ENCODE peak calls at places on chromosome 12, in ten cellular contexts. One of them, this sample, is unnamed.
A peak's percentile ranks its signal among the peaks of the same experiment; 100 is the strongest.

GRCh38 chr12:117580718-117581062 is 219.3 kb upstream of the NOS1 start:
- DNase-seq in RCC 7860: no peak
- DNase-seq in colonic mucosa: peak; percentile 31
- DNase-seq in small intestine: no peak
- DNase-seq in left ventricle myocardium inferior: peak; percentile 33
- DNase-seq in HFF-Myc: no peak
- DNase-seq in SIG-M5: no peak
- DNase-seq in ELF-1: peak; percentile 70
- DNase-seq in kidney glomerular epithelial cell: peak; percentile 51
- DNase-seq in IMR-90: no peak
- DNase-seq in this sample: peak; percentile 46

GRCh38 chr12:32400114-32400672 is 835 bp downstream of the FGD4 start:
- DNase-seq in RCC 7860: peak; percentile 19
- DNase-seq in colonic mucosa: peak; percentile 66
- DNase-seq in small intestine: peak; percentile 67
- DNase-seq in left ventricle myocardium inferior: no peak
- DNase-seq in HFF-Myc: no peak
- DNase-seq in SIG-M5: no peak
- DNase-seq in ELF-1: peak; percentile 82
- DNase-seq in kidney glomerular epithelial cell: peak; percentile 15
- DNase-seq in IMR-90: no peak
- DNase-seq in this sample: no peak

GRCh38 chr12:82359115-82359478 is 768 bp downstream of the METTL25 start:
- DNase-seq in RCC 7860: no peak
- DNase-seq in colonic mucosa: no peak
- DNase-seq in small intestine: no peak
- DNase-seq in left ventricle myocardium inferior: no peak
- DNase-seq in HFF-Myc: no peak
- DNase-seq in SIG-M5: no peak
- DNase-seq in ELF-1: peak; percentile 38
- DNase-seq in kidney glomerular epithelial cell: no peak
- DNase-seq in IMR-90: no peak
- DNase-seq in this sample: no peak

GRCh38 chr12:30696486-30696885 is 817 bp upstream of the IPO8 start:
- DNase-seq in RCC 7860: no peak
- DNase-seq in colonic mucosa: no peak
- DNase-seq in small intestine: no peak
- DNase-seq in left ventricle myocardium inferior: no peak
- DNase-seq in HFF-Myc: no peak
- DNase-seq in SIG-M5: no peak
- DNase-seq in ELF-1: peak; percentile 14
- DNase-seq in kidney glomerular epithelial cell: no peak
- DNase-seq in IMR-90: no peak
- DNase-seq in this sample: no peak

GRCh38 chr12:130754234-130755001 is 38.3 kb upstream of the RIMBP2 start:
- DNase-seq in RCC 7860: no peak
- DNase-seq in colonic mucosa: no peak
- DNase-seq in small intestine: no peak
- DNase-seq in left ventricle myocardium inferior: no peak
- DNase-seq in HFF-Myc: no peak
- DNase-seq in SIG-M5: no peak
- DNase-seq in ELF-1: no peak
- DNase-seq in kidney glomerular epithelial cell: no peak
- DNase-seq in IMR-90: no peak
- DNase-seq in this sample: no peak

GRCh38 chr12:28130625-28131598 is 59.3 kb upstream of the CCDC91 start:
- DNase-seq in RCC 7860: peak; percentile 95
- DNase-seq in colonic mucosa: no peak
- DNase-seq in small intestine: no peak
- DNase-seq in left ventricle myocardium inferior: peak; percentile 17
- DNase-seq in HFF-Myc: peak; percentile 70
- DNase-seq in SIG-M5: no peak
- DNase-seq in ELF-1: no peak
- DNase-seq in kidney glomerular epithelial cell: no peak
- DNase-seq in IMR-90: peak; percentile 100
- DNase-seq in this sample: no peak

GRCh38 chr12:56315256-56315625 is 547 bp downstream of the CNPY2 start:
- DNase-seq in RCC 7860: no peak
- DNase-seq in colonic mucosa: peak; percentile 31
- DNase-seq in small intestine: peak; percentile 48
- DNase-seq in left ventricle myocardium inferior: no peak
- DNase-seq in HFF-Myc: no peak
- DNase-seq in SIG-M5: no peak
- DNase-seq in ELF-1: no peak
- DNase-seq in kidney glomerular epithelial cell: peak; percentile 5
- DNase-seq in IMR-90: no peak
- DNase-seq in this sample: no peak

GRCh38 chr12:94793191-94793595 is 142.8 kb upstream of the TMCC3 start:
- DNase-seq in RCC 7860: no peak
- DNase-seq in colonic mucosa: no peak
- DNase-seq in small intestine: no peak
- DNase-seq in left ventricle myocardium inferior: no peak
- DNase-seq in HFF-Myc: no peak
- DNase-seq in SIG-M5: no peak
- DNase-seq in ELF-1: peak; percentile 83
- DNase-seq in kidney glomerular epithelial cell: no peak
- DNase-seq in IMR-90: peak; percentile 4
- DNase-seq in this sample: no peak

GRCh38 chr12:13390381-13390856 is 193.9 kb downstream of the EMP1 start:
- DNase-seq in RCC 7860: no peak
- DNase-seq in colonic mucosa: peak; percentile 97
- DNase-seq in small intestine: peak; percentile 97
- DNase-seq in left ventricle myocardium inferior: peak; percentile 83
- DNase-seq in HFF-Myc: no peak
- DNase-seq in SIG-M5: no peak
- DNase-seq in ELF-1: no peak
- DNase-seq in kidney glomerular epithelial cell: peak; percentile 18
- DNase-seq in IMR-90: peak; percentile 1
- DNase-seq in this sample: peak; percentile 79

GRCh38 chr12:118213452-118213851 is 77.5 kb downstream of the PEBP1 start:
- DNase-seq in RCC 7860: no peak
- DNase-seq in colonic mucosa: no peak
- DNase-seq in small intestine: no peak
- DNase-seq in left ventricle myocardium inferior: no peak
- DNase-seq in HFF-Myc: no peak
- DNase-seq in SIG-M5: no peak
- DNase-seq in ELF-1: no peak
- DNase-seq in kidney glomerular epithelial cell: no peak
- DNase-seq in IMR-90: no peak
- DNase-seq in this sample: no peak

GRCh38 chr12:72472350-72472749 is 200.2 kb downstream of the TRHDE start:
- DNase-seq in RCC 7860: no peak
- DNase-seq in colonic mucosa: no peak
- DNase-seq in small intestine: peak; percentile 2
- DNase-seq in left ventricle myocardium inferior: no peak
- DNase-seq in HFF-Myc: no peak
- DNase-seq in SIG-M5: no peak
- DNase-seq in ELF-1: no peak
- DNase-seq in kidney glomerular epithelial cell: no peak
- DNase-seq in IMR-90: no peak
- DNase-seq in this sample: no peak

GRCh38 chr12:124174949-124175348 is 119.9 kb upstream of the RFLNA start:
- DNase-seq in RCC 7860: no peak
- DNase-seq in colonic mucosa: no peak
- DNase-seq in small intestine: no peak
- DNase-seq in left ventricle myocardium inferior: no peak
- DNase-seq in HFF-Myc: no peak
- DNase-seq in SIG-M5: no peak
- DNase-seq in ELF-1: no peak
- DNase-seq in kidney glomerular epithelial cell: no peak
- DNase-seq in IMR-90: no peak
- DNase-seq in this sample: no peak

GRCh38 chr12:72289633-72290032 is 17.5 kb downstream of the TRHDE start:
- DNase-seq in RCC 7860: no peak
- DNase-seq in colonic mucosa: no peak
- DNase-seq in small intestine: no peak
- DNase-seq in left ventricle myocardium inferior: no peak
- DNase-seq in HFF-Myc: no peak
- DNase-seq in SIG-M5: no peak
- DNase-seq in ELF-1: no peak
- DNase-seq in kidney glomerular epithelial cell: peak; percentile 22
- DNase-seq in IMR-90: peak; percentile 60
- DNase-seq in this sample: no peak

GRCh38 chr12:110012137-110012536 is 12.9 kb downstream of the ANKRD13A start:
- DNase-seq in RCC 7860: no peak
- DNase-seq in colonic mucosa: no peak
- DNase-seq in small intestine: peak; percentile 40
- DNase-seq in left ventricle myocardium inferior: no peak
- DNase-seq in HFF-Myc: no peak
- DNase-seq in SIG-M5: no peak
- DNase-seq in ELF-1: no peak
- DNase-seq in kidney glomerular epithelial cell: peak; percentile 51
- DNase-seq in IMR-90: no peak
- DNase-seq in this sample: no peak

GRCh38 chr12:15939111-15939510 is 28.0 kb downstream of the DERA start:
- DNase-seq in RCC 7860: no peak
- DNase-seq in colonic mucosa: no peak
- DNase-seq in small intestine: no peak
- DNase-seq in left ventricle myocardium inferior: no peak
- DNase-seq in HFF-Myc: no peak
- DNase-seq in SIG-M5: peak; percentile 15
- DNase-seq in ELF-1: no peak
- DNase-seq in kidney glomerular epithelial cell: no peak
- DNase-seq in IMR-90: no peak
- DNase-seq in this sample: no peak

GRCh38 chr12:96445743-96446655 is 43.4 kb upstream of the CFAP54 start:
- DNase-seq in RCC 7860: peak; percentile 85
- DNase-seq in colonic mucosa: no peak
- DNase-seq in small intestine: peak; percentile 64
- DNase-seq in left ventricle myocardium inferior: no peak
- DNase-seq in HFF-Myc: peak; percentile 74
- DNase-seq in SIG-M5: no peak
- DNase-seq in ELF-1: no peak
- DNase-seq in kidney glomerular epithelial cell: peak; percentile 63
- DNase-seq in IMR-90: peak; percentile 99
- DNase-seq in this sample: no peak

GRCh38 chr12:68785823-68786222 is 22.2 kb upstream of the MDM2 start:
- DNase-seq in RCC 7860: no peak
- DNase-seq in colonic mucosa: no peak
- DNase-seq in small intestine: no peak
- DNase-seq in left ventricle myocardium inferior: no peak
- DNase-seq in HFF-Myc: no peak
- DNase-seq in SIG-M5: no peak
- DNase-seq in ELF-1: no peak
- DNase-seq in kidney glomerular epithelial cell: no peak
- DNase-seq in IMR-90: no peak
- DNase-seq in this sample: no peak

GRCh38 chr12:120529641-120530314 is 820 bp upstream of the COQ5 start:
- DNase-seq in RCC 7860: peak; percentile 31
- DNase-seq in colonic mucosa: peak; percentile 50
- DNase-seq in small intestine: peak; percentile 65
- DNase-seq in left ventricle myocardium inferior: no peak
- DNase-seq in HFF-Myc: no peak
- DNase-seq in SIG-M5: no peak
- DNase-seq in ELF-1: peak; percentile 55
- DNase-seq in kidney glomerular epithelial cell: peak; percentile 33
- DNase-seq in IMR-90: peak; percentile 33
- DNase-seq in this sample: peak; percentile 11

GRCh38 chr12:65339161-65339560 is 60.7 kb downstream of the MSRB3 start:
- DNase-seq in RCC 7860: no peak
- DNase-seq in colonic mucosa: no peak
- DNase-seq in small intestine: no peak
- DNase-seq in left ventricle myocardium inferior: no peak
- DNase-seq in HFF-Myc: no peak
- DNase-seq in SIG-M5: no peak
- DNase-seq in ELF-1: no peak
- DNase-seq in kidney glomerular epithelial cell: no peak
- DNase-seq in IMR-90: no peak
- DNase-seq in this sample: no peak

GRCh38 chr12:727321-727720 is 25.1 kb upstream of the WNK1 start:
- DNase-seq in RCC 7860: peak; percentile 59
- DNase-seq in colonic mucosa: no peak
- DNase-seq in small intestine: no peak
- DNase-seq in left ventricle myocardium inferior: no peak
- DNase-seq in HFF-Myc: no peak
- DNase-seq in SIG-M5: no peak
- DNase-seq in ELF-1: no peak
- DNase-seq in kidney glomerular epithelial cell: no peak
- DNase-seq in IMR-90: peak; percentile 15
- DNase-seq in this sample: no peak

GRCh38 chr12:7090222-7090998 is 1.8 kb downstream of the C1R start:
- DNase-seq in RCC 7860: no peak
- DNase-seq in colonic mucosa: no peak
- DNase-seq in small intestine: no peak
- DNase-seq in left ventricle myocardium inferior: peak; percentile 16
- DNase-seq in HFF-Myc: no peak
- DNase-seq in SIG-M5: no peak
- DNase-seq in ELF-1: peak; percentile 68
- DNase-seq in kidney glomerular epithelial cell: no peak
- DNase-seq in IMR-90: peak; percentile 55
- DNase-seq in this sample: no peak

This sample was measured in cerebellar nuclear complex.